ENCODE peak calls at places on chromosomes 16 and 17, in eight cellular contexts. One of them, this sample, is unnamed.

GRCh38 chr16:53945996-53946395 is 242.0 kb downstream of the FTO start:
- DNase-seq in testis: no peak
- DNase-seq in prostate gland: peak; percentile 16
- DNase-seq in keratinocyte: no peak
- DNase-seq in psoas muscle: no peak
- DNase-seq in neural progenitor cell: peak; percentile 65
- DNase-seq in thoracic aorta: no peak
- DNase-seq in Peyer's patch: no peak
- DNase-seq in this sample: peak; percentile 23

GRCh38 chr17:1783834-1784611 is 22.2 kb downstream of the SERPINF1 start:
- DNase-seq in testis: peak; percentile 91
- DNase-seq in neural progenitor cell: peak; percentile 65
- DNase-seq in Peyer's patch: peak; percentile 85
- DNase-seq in prostate gland: peak; percentile 68
- DNase-seq in keratinocyte: no peak
- DNase-seq in psoas muscle: peak; percentile 87
- DNase-seq in thoracic aorta: peak; percentile 69
- DNase-seq in this sample: peak; percentile 77

GRCh38 chr17:57375770-57376181 is 119.5 kb downstream of the MSI2 start:
- DNase-seq in testis: no peak
- DNase-seq in Peyer's patch: no peak
- DNase-seq in psoas muscle: no peak
- DNase-seq in thoracic aorta: no peak
- DNase-seq in keratinocyte: peak; percentile 84
- DNase-seq in prostate gland: no peak
- DNase-seq in neural progenitor cell: no peak
- DNase-seq in this sample: no peak

GRCh38 chr16:74862743-74863244 is 88.2 kb upstream of the FA2H start:
- DNase-seq in neural progenitor cell: peak; percentile 64
- DNase-seq in keratinocyte: no peak
- DNase-seq in prostate gland: peak; percentile 7
- DNase-seq in thoracic aorta: no peak
- DNase-seq in psoas muscle: no peak
- DNase-seq in Peyer's patch: peak; percentile 46
- DNase-seq in testis: no peak
- DNase-seq in this sample: no peak

GRCh38 chr16:10181196-10182162 is 749 bp downstream of the GRIN2A start:
- DNase-seq in testis: peak; percentile 78
- DNase-seq in thoracic aorta: no peak
- DNase-seq in keratinocyte: peak; percentile 17
- DNase-seq in Peyer's patch: peak; percentile 62
- DNase-seq in psoas muscle: peak; percentile 54
- DNase-seq in prostate gland: peak; percentile 44
- DNase-seq in neural progenitor cell: peak; percentile 89
- DNase-seq in this sample: peak; percentile 57

GRCh38 chr16:51638338-51639135 is 487.5 kb upstream of the SALL1 start:
- DNase-seq in keratinocyte: no peak
- DNase-seq in Peyer's patch: no peak
- DNase-seq in thoracic aorta: no peak
- DNase-seq in psoas muscle: no peak
- DNase-seq in testis: no peak
- DNase-seq in neural progenitor cell: no peak
- DNase-seq in prostate gland: no peak
- DNase-seq in this sample: no peak

GRCh38 chr16:50553182-50553710 is 5.0 kb downstream of the NKD1 start:
- DNase-seq in Peyer's patch: no peak
- DNase-seq in thoracic aorta: no peak
- DNase-seq in testis: no peak
- DNase-seq in psoas muscle: no peak
- DNase-seq in keratinocyte: no peak
- DNase-seq in neural progenitor cell: no peak
- DNase-seq in prostate gland: no peak
- DNase-seq in this sample: no peak

GRCh38 chr16:54712866-54713265 is 217.8 kb upstream of the IRX5 start:
- DNase-seq in psoas muscle: no peak
- DNase-seq in thoracic aorta: no peak
- DNase-seq in keratinocyte: no peak
- DNase-seq in neural progenitor cell: no peak
- DNase-seq in Peyer's patch: no peak
- DNase-seq in testis: no peak
- DNase-seq in prostate gland: no peak
- DNase-seq in this sample: no peak

GRCh38 chr16:30464078-30464477 is 8.5 kb upstream of the ITGAL start:
- DNase-seq in testis: no peak
- DNase-seq in thoracic aorta: no peak
- DNase-seq in prostate gland: no peak
- DNase-seq in neural progenitor cell: no peak
- DNase-seq in Peyer's patch: no peak
- DNase-seq in psoas muscle: no peak
- DNase-seq in keratinocyte: no peak
- DNase-seq in this sample: no peak

GRCh38 chr16:13348416-13348815 is 447.0 kb downstream of the SHISA9 start:
- DNase-seq in thoracic aorta: no peak
- DNase-seq in prostate gland: no peak
- DNase-seq in keratinocyte: no peak
- DNase-seq in Peyer's patch: no peak
- DNase-seq in psoas muscle: no peak
- DNase-seq in testis: peak; percentile 55
- DNase-seq in neural progenitor cell: no peak
- DNase-seq in this sample: no peak

GRCh38 chr17:82661717-82662683 is 13.8 kb upstream of the WDR45B start:
- DNase-seq in neural progenitor cell: no peak
- DNase-seq in keratinocyte: no peak
- DNase-seq in psoas muscle: peak; percentile 7
- DNase-seq in Peyer's patch: no peak
- DNase-seq in testis: no peak
- DNase-seq in prostate gland: no peak
- DNase-seq in thoracic aorta: no peak
- DNase-seq in this sample: no peak

GRCh38 chr16:68384293-68385255 is 63.7 kb downstream of the SMPD3 start:
- DNase-seq in testis: no peak
- DNase-seq in Peyer's patch: no peak
- DNase-seq in thoracic aorta: no peak
- DNase-seq in psoas muscle: no peak
- DNase-seq in neural progenitor cell: peak; percentile 51
- DNase-seq in keratinocyte: no peak
- DNase-seq in prostate gland: no peak
- DNase-seq in this sample: no peak

GRCh38 chr17:34059423-34060220 is 195.5 kb upstream of the CCL2 start:
- DNase-seq in prostate gland: no peak
- DNase-seq in Peyer's patch: no peak
- DNase-seq in neural progenitor cell: no peak
- DNase-seq in psoas muscle: no peak
- DNase-seq in keratinocyte: no peak
- DNase-seq in thoracic aorta: no peak
- DNase-seq in testis: no peak
- DNase-seq in this sample: no peak

GRCh38 chr16:69924777-69925191 is 26.4 kb upstream of the CLEC18A start:
- DNase-seq in testis: peak; percentile 53
- DNase-seq in Peyer's patch: no peak
- DNase-seq in thoracic aorta: peak; percentile 70
- DNase-seq in keratinocyte: no peak
- DNase-seq in psoas muscle: peak; percentile 59
- DNase-seq in neural progenitor cell: no peak
- DNase-seq in prostate gland: no peak
- DNase-seq in this sample: peak; percentile 65

GRCh38 chr16:66741131-66741900 is 10.1 kb downstream of the DYNC1LI2 start:
- DNase-seq in psoas muscle: peak; percentile 84
- DNase-seq in testis: peak; percentile 91
- DNase-seq in thoracic aorta: peak; percentile 83
- DNase-seq in prostate gland: peak; percentile 91
- DNase-seq in keratinocyte: no peak
- DNase-seq in Peyer's patch: peak; percentile 89
- DNase-seq in neural progenitor cell: no peak
- DNase-seq in this sample: peak; percentile 97

GRCh38 chr16:71426069-71426879 is 15.6 kb downstream of the TLE7 start:
- DNase-seq in prostate gland: peak; percentile 13
- DNase-seq in keratinocyte: peak; percentile 99
- DNase-seq in neural progenitor cell: peak; percentile 88
- DNase-seq in thoracic aorta: no peak
- DNase-seq in testis: peak; percentile 82
- DNase-seq in Peyer's patch: peak; percentile 72
- DNase-seq in psoas muscle: no peak
- DNase-seq in this sample: peak; percentile 75

GRCh38 chr16:23478566-23478965 is 25.6 kb upstream of the COG7 start:
- DNase-seq in testis: no peak
- DNase-seq in neural progenitor cell: no peak
- DNase-seq in thoracic aorta: no peak
- DNase-seq in Peyer's patch: no peak
- DNase-seq in keratinocyte: no peak
- DNase-seq in psoas muscle: no peak
- DNase-seq in prostate gland: no peak
- DNase-seq in this sample: no peak

GRCh38 chr16:85014311-85014710 is 3.0 kb upstream of the ZDHHC7 start:
- DNase-seq in Peyer's patch: no peak
- DNase-seq in thoracic aorta: no peak
- DNase-seq in prostate gland: no peak
- DNase-seq in testis: no peak
- DNase-seq in keratinocyte: no peak
- DNase-seq in psoas muscle: no peak
- DNase-seq in neural progenitor cell: no peak
- DNase-seq in this sample: no peak

GRCh38 chr16:21626659-21627277 is 25.6 kb downstream of the IGSF6 start:
- DNase-seq in psoas muscle: peak; percentile 26
- DNase-seq in thoracic aorta: no peak
- DNase-seq in Peyer's patch: no peak
- DNase-seq in testis: no peak
- DNase-seq in keratinocyte: no peak
- DNase-seq in neural progenitor cell: no peak
- DNase-seq in prostate gland: no peak
- DNase-seq in this sample: peak; percentile 17

GRCh38 chr16:56669005-56669839 is at the start of gene MT1H:
- DNase-seq in Peyer's patch: peak; percentile 53
- DNase-seq in testis: no peak
- DNase-seq in psoas muscle: no peak
- DNase-seq in keratinocyte: no peak
- DNase-seq in neural progenitor cell: no peak
- DNase-seq in prostate gland: no peak
- DNase-seq in thoracic aorta: no peak
- DNase-seq in this sample: peak; percentile 71

GRCh38 chr17:63286254-63286653 is 159.9 kb downstream of the CYB561 start:
- DNase-seq in keratinocyte: no peak
- DNase-seq in psoas muscle: no peak
- DNase-seq in Peyer's patch: no peak
- DNase-seq in neural progenitor cell: no peak
- DNase-seq in thoracic aorta: no peak
- DNase-seq in prostate gland: no peak
- DNase-seq in testis: no peak
- DNase-seq in this sample: no peak
- TF ChIP-seq CTCF in keratinocyte: no peak
- TF ChIP-seq CTCF in psoas muscle: no peak
- TF ChIP-seq CTCF in Peyer's patch: no peak
- TF ChIP-seq CTCF in neural progenitor cell: no peak
- TF ChIP-seq CTCF in thoracic aorta: no peak
- TF ChIP-seq CTCF in prostate gland: no peak
- TF ChIP-seq CTCF in testis: no peak
- TF ChIP-seq CTCF in this sample: no peak

GRCh38 chr17:40362696-40363479 is 1.6 kb downstream of the GJD3 start:
- DNase-seq in psoas muscle: peak; percentile 70
- DNase-seq in Peyer's patch: peak; percentile 85
- DNase-seq in prostate gland: no peak
- DNase-seq in keratinocyte: no peak
- DNase-seq in testis: peak; percentile 80
- DNase-seq in neural progenitor cell: peak; percentile 92
- DNase-seq in thoracic aorta: no peak
- DNase-seq in this sample: peak; percentile 82
- H3K4me1 ChIP-seq in psoas muscle: peaks cover 8% of the 10 kb centered on the region
- H3K4me1 ChIP-seq in Peyer's patch: peaks cover 7% of the 10 kb centered on the region
- H3K4me1 ChIP-seq in prostate gland: no peaks in the 10 kb centered on the region
- H3K4me1 ChIP-seq in keratinocyte: peaks cover 3% of the 10 kb centered on the region
- H3K4me1 ChIP-seq in testis: peaks cover 12% of the 10 kb centered on the region
- H3K4me1 ChIP-seq in neural progenitor cell: peaks cover 4% of the 10 kb centered on the region
- H3K4me1 ChIP-seq in thoracic aorta: peaks cover 18% of the 10 kb centered on the region
- H3K4me1 ChIP-seq in this sample: peaks cover 18% of the 10 kb centered on the region

GRCh38 chr16:81061855-81062608 is 15.0 kb downstream of the C16orf46 start:
- DNase-seq in keratinocyte: no peak
- DNase-seq in thoracic aorta: no peak
- DNase-seq in testis: no peak
- DNase-seq in prostate gland: no peak
- DNase-seq in neural progenitor cell: no peak
- DNase-seq in psoas muscle: no peak
- DNase-seq in Peyer's patch: no peak
- DNase-seq in this sample: no peak
- TF ChIP-seq CTCF in keratinocyte: no peak
- TF ChIP-seq CTCF in thoracic aorta: no peak
- TF ChIP-seq CTCF in testis: no peak
- TF ChIP-seq CTCF in prostate gland: no peak
- TF ChIP-seq CTCF in neural progenitor cell: no peak
- TF ChIP-seq CTCF in psoas muscle: no peak
- TF ChIP-seq CTCF in Peyer's patch: no peak
- TF ChIP-seq CTCF in this sample: no peak

GRCh38 chr16:27256861-27257260 is 11.7 kb downstream of the NSMCE1 start:
- DNase-seq in neural progenitor cell: no peak
- DNase-seq in psoas muscle: no peak
- DNase-seq in thoracic aorta: no peak
- DNase-seq in keratinocyte: no peak
- DNase-seq in prostate gland: no peak
- DNase-seq in Peyer's patch: peak; percentile 33
- DNase-seq in testis: no peak
- DNase-seq in this sample: no peak

GRCh38 chr16:27259710-27260109 is 8.9 kb downstream of the NSMCE1 start:
- DNase-seq in psoas muscle: no peak
- DNase-seq in keratinocyte: no peak
- DNase-seq in prostate gland: no peak
- DNase-seq in Peyer's patch: no peak
- DNase-seq in neural progenitor cell: peak; percentile 62
- DNase-seq in thoracic aorta: no peak
- DNase-seq in testis: no peak
- DNase-seq in this sample: no peak

GRCh38 chr16:27257271-27257670 is 11.3 kb downstream of the NSMCE1 start:
- DNase-seq in testis: no peak
- DNase-seq in prostate gland: no peak
- DNase-seq in neural progenitor cell: no peak
- DNase-seq in psoas muscle: no peak
- DNase-seq in Peyer's patch: peak; percentile 34
- DNase-seq in thoracic aorta: no peak
- DNase-seq in keratinocyte: no peak
- DNase-seq in this sample: no peak

GRCh38 chr16:27254262-27254811 is 14.2 kb downstream of the NSMCE1 start:
- DNase-seq in testis: no peak
- DNase-seq in thoracic aorta: no peak
- DNase-seq in psoas muscle: no peak
- DNase-seq in Peyer's patch: peak; percentile 35
- DNase-seq in keratinocyte: no peak
- DNase-seq in prostate gland: no peak
- DNase-seq in neural progenitor cell: no peak
- DNase-seq in this sample: no peak

DNA sequence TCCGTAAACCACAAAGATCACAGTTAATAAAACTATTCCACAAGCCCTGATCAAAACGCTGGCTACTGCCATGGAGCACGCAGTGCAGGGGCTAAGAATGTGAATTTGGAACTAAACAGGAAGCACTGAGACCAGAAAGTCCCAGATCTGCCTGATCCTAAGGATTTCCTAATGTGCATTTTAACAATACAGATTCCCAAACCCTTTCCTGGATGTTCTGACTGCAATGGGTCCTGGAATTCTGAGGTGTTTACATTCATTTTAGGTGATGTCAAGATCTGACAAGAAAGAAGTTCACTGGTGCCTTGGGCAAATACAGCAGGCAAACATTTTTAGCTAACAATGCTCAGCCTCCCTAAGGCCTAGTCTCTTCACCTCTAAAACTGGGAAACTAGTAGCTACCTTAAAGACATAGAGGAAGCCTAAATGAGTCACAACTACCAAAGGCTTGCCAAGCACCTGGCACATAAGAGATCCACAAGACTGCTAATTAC is 10.3 kb downstream of the NSMCE1 start:
- DNase-seq in psoas muscle: no peak
- DNase-seq in prostate gland: no peak
- DNase-seq in neural progenitor cell: no peak
- DNase-seq in Peyer's patch: peak; percentile 30
- DNase-seq in thoracic aorta: no peak
- DNase-seq in keratinocyte: peak; percentile 52
- DNase-seq in testis: no peak
- DNase-seq in this sample: no peak
- H3K4me1 ChIP-seq in psoas muscle: no peaks in the 10 kb centered on the region
- H3K4me1 ChIP-seq in prostate gland: peaks cover 13% of the 10 kb centered on the region
- H3K4me1 ChIP-seq in neural progenitor cell: peaks cover 26% of the 10 kb centered on the region
- H3K4me1 ChIP-seq in Peyer's patch: peaks cover 1% of the 10 kb centered on the region
- H3K4me1 ChIP-seq in thoracic aorta: peaks cover 41% of the 10 kb centered on the region
- H3K4me1 ChIP-seq in keratinocyte: peaks cover 28% of the 10 kb centered on the region
- H3K4me1 ChIP-seq in testis: peaks cover 6% of the 10 kb centered on the region
- H3K4me1 ChIP-seq in this sample: peaks cover 8% of the 10 kb centered on the region

This sample was measured in body of pancreas.